ENCODE peak calls at places on chromosomes 2 and 18, in seven cellular contexts. N is hepatocyte; T is astrocyte; Y is transverse colon; V is CD8-positive, alpha-beta T cell; U is cardiac muscle cell; R is RWPE1. Z is an unnamed sample.

GRCh38 chr2:239368906-239369584 is 31.8 kb downstream of the HDAC4 start:
- DNase-seq in N (no peak), T (no peak), Y (no peak), V (no peak), U (peak), R (no peak), Z (no peak)

GRCh38 chr2:220393717-220394116 is 766.3 kb downstream of the SLC4A3 start:
- DNase-seq in N (no peak), T (no peak), Y (no peak), V (no peak), U (no peak), R (no peak), Z (no peak)

GRCh38 chr2:101998556-101999121 is 6.9 kb downstream of the IL1R2 start:
- DNase-seq in N (no peak), T (no peak), Y (no peak), V (no peak), U (no peak), R (no peak), Z (no peak)

GRCh38 chr18:49849331-49850217 is 36.2 kb upstream of the ACAA2 start:
- DNase-seq in N (peak), T (peak), Y (peak), V (no peak), U (no peak), R (peak), Z (no peak)

GRCh38 chr18:80022613-80023012 is 11.6 kb upstream of the RBFA start:
- DNase-seq in N (no peak), T (peak), Y (no peak), V (no peak), U (peak), R (no peak), Z (no peak)

GRCh38 chr2:240933966-240934700 is 28.0 kb downstream of the CROCC2 start:
- DNase-seq in N (no peak), T (no peak), Y (peak), V (no peak), U (no peak), R (no peak), Z (no peak)

GRCh38 chr2:58030789-58031188 is 15.8 kb upstream of the VRK2 start:
- DNase-seq in N (no peak), T (no peak), Y (no peak), V (no peak), U (no peak), R (no peak), Z (no peak)

GRCh38 chr2:95361216-95361980 is 41.1 kb upstream of the FAHD2A start:
- DNase-seq in N (no peak), T (no peak), Y (no peak), V (no peak), U (no peak), R (no peak), Z (no peak)

GRCh38 chr18:44795241-44795640 is 114.6 kb downstream of the SETBP1 start:
- DNase-seq in N (no peak), T (no peak), Y (no peak), V (no peak), U (no peak), R (no peak), Z (no peak)

GRCh38 chr2:149098722-149099121 is 60.2 kb downstream of the LYPD6B start:
- DNase-seq in N (no peak), T (peak), Y (no peak), V (no peak), U (no peak), R (no peak), Z (no peak)

GRCh38 chr18:48950536-48951447 is at the start of gene SMAD7:
- DNase-seq in N (peak), T (no peak), Y (peak), V (no peak), U (no peak), R (no peak), Z (no peak)

GRCh38 chr2:60657673-60658072 is 98.4 kb upstream of the PAPOLG start:
- DNase-seq in N (no peak), T (no peak), Y (no peak), V (no peak), U (no peak), R (no peak), Z (no peak)

GRCh38 chr2:170819941-170820646 is 3.4 kb downstream of the GAD1 start:
- DNase-seq in N (no peak), T (no peak), Y (no peak), V (no peak), U (no peak), R (no peak), Z (no peak)

GRCh38 chr18:13614701-13615288 is 111.6 kb downstream of the FAM210A start:
- DNase-seq in N (no peak), T (no peak), Y (no peak), V (no peak), U (no peak), R (no peak), Z (no peak)

GRCh38 chr2:9264301-9264700 is 57.7 kb downstream of the ASAP2 start:
- DNase-seq in N (no peak), T (peak), Y (no peak), V (no peak), U (no peak), R (no peak), Z (no peak)

GRCh38 chr2:237096911-237097310 is 11.2 kb downstream of the COPS8 start:
- DNase-seq in N (no peak), T (peak), Y (no peak), V (no peak), U (no peak), R (no peak), Z (no peak)

DNA sequence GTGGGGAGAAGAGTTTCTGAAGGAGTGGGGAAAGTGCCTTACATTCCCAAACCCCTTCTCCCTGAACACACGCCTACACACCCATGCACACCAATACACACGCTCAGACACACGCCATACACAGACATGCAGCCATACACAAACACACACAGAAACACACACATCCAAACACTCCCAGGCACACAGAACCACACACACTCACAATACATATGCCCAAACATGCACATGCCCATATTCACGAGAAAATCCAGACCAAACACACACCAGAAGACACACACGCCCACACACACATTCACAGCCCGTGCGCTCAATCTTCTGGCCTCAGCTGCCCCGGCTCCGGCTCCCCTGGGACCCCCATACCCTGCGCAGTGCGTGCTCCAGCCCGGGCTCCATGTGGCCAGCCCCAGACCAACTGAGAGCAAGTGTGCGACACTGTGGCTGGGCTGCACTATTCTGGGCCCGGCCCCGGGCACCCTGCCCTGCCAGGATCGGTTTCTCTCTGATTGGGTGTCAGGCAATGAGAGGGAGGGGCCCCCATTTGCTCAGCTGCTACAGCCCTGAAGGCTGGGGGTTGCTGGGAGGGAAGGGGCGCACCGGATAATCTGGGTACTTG is at the start of gene PRKAG3:
- DNase-seq in N (no peak), T (no peak), Y (no peak), V (no peak), U (no peak), R (no peak), Z (no peak)
- H3K27ac ChIP-seq in N (no peak), T (no peak), Y (no peak), V (no peak), U (no peak), R (peak), Z (no peak)

GRCh38 chr18:73645175-73645715 is 502.4 kb downstream of the FBXO15 start:
- DNase-seq in N (no peak), T (peak), Y (no peak), V (no peak), U (no peak), R (no peak), Z (no peak)
- H3K27ac ChIP-seq in N (no peak), T (peak), Y (no peak), V (no peak), U (no peak), R (no peak), Z (no peak)

DNA sequence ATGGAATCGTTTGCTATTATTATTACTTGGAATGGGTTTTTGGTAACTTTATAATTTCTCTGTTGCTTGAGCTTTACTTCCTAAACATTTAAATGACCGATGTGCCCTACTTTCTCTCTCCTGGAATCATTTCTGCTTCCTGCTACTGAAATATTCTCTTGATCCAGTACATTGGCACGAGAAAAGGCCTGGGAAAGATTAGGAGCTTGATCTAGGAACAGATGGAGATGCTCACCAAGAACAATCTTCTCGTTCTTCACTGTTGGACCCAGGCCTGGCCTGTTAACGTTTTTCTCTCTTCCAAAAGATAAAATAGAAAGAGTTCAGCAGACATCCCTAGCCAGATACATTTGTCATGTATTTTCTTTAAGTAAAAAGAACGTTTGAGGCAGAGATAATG is 1356.9 kb upstream of the CRIM1 start:
- DNase-seq in N (no peak), T (no peak), Y (no peak), V (no peak), U (no peak), R (no peak), Z (no peak)
- H3K27ac ChIP-seq in N (no peak), T (no peak), Y (no peak), V (no peak), U (no peak), R (no peak), Z (no peak)

GRCh38 chr2:233544079-233544690 is 22.4 kb downstream of the USP40 start:
- DNase-seq in N (no peak), T (peak), Y (peak), V (no peak), U (no peak), R (no peak), Z (no peak)
- H3K27ac ChIP-seq in N (no peak), T (no peak), Y (no peak), V (no peak), U (no peak), R (no peak), Z (no peak)

GRCh38 chr2:74001121-74001520 is 16.4 kb downstream of the TET3 start:
- DNase-seq in N (no peak), T (no peak), Y (no peak), V (no peak), U (no peak), R (no peak), Z (no peak)
- H3K27ac ChIP-seq in N (peak), T (no peak), Y (no peak), V (no peak), U (no peak), R (peak), Z (no peak)

GRCh38 chr2:62999905-63000304 is 50.7 kb upstream of the OTX1 start:
- DNase-seq in N (no peak), T (peak), Y (no peak), V (no peak), U (no peak), R (peak), Z (no peak)

GRCh38 chr2:62996534-62997186 is 54.0 kb upstream of the OTX1 start:
- DNase-seq in N (no peak), T (no peak), Y (no peak), V (no peak), U (no peak), R (no peak), Z (no peak)

GRCh38 chr2:63001576-63001975 is 49.1 kb upstream of the OTX1 start:
- DNase-seq in N (no peak), T (no peak), Y (no peak), V (no peak), U (no peak), R (no peak), Z (no peak)

GRCh38 chr2:63000801-63001200 is 49.8 kb upstream of the OTX1 start:
- DNase-seq in N (peak), T (peak), Y (no peak), V (no peak), U (no peak), R (no peak), Z (no peak)

DNA sequence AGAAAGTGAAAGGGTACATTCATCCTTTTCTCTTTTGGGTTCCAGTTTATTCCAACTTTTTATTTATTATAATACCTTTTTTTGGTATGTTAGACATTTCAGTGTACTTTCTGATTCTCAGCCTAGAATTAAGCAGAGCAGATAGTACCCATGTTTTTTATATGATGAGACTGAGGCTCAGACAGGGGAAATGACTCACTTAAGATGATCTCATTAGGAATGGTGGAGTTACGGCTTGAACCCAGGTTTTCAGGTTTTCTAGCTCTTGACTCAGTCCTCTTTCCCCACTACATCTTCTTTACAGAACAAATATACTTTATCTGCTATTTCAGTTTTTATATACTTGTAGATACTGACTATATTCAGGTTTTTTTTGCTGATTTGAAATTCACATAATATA is 51.7 kb upstream of the OTX1 start:
- DNase-seq in N (no peak), T (peak), Y (no peak), V (no peak), U (no peak), R (peak), Z (no peak)
- H3K27ac ChIP-seq in N (no peak), T (no peak), Y (no peak), V (no peak), U (no peak), R (no peak), Z (no peak)

DNA sequence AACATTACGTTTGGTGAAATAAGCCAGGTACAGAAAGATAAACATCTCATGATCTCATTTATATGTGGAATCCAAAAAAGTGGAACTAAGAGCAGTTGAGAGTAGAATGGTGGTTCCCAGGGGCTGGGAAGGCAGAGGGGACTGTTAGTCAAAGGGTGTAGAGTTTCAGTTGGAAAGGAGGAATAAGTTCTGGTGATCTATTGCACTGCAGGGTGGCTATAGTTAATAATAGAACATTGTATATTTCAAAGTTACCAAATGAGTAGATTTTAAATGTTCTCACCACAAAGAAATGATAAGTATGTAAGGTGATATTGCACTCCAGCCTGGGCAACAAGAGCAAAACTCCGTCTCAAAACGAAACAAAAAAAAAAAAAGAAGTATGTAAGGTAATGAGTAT is 260.1 kb upstream of the RAB6C start:
- DNase-seq in N (no peak), T (no peak), Y (no peak), V (no peak), U (no peak), R (no peak), Z (no peak)
- H3K27ac ChIP-seq in N (no peak), T (no peak), Y (no peak), V (no peak), U (no peak), R (no peak), Z (no peak)